ENCODE peak calls at places on chromosomes 6 and 20, in four cellular contexts. H is ascending aorta, V is SK-N-SH, Y is AG10803. X is an unnamed sample.

GRCh38 chr20:25865715-25866656 is 169.3 kb upstream of the ZNF337 start:
- DNase-seq in H (peak), V (peak), Y (peak), X (no peak)

GRCh38 chr6:167394820-167395219 is 69.9 kb downstream of the TTLL2 start:
- DNase-seq in H (no peak), V (no peak), Y (no peak), X (no peak)

GRCh38 chr6:8821921-8822512 is 386.7 kb upstream of the SLC35B3 start:
- DNase-seq in H (no peak), V (no peak), Y (no peak), X (no peak)

GRCh38 chr6:20211037-20211940 is 980 bp downstream of the MBOAT1 start:
- DNase-seq in H (no peak), V (no peak), Y (no peak), X (no peak)

GRCh38 chr6:43052225-43052841 is 1.3 kb downstream of the CUL7 start:
- DNase-seq in H (no peak), V (no peak), Y (no peak), X (no peak)

GRCh38 chr6:93549868-93550267 is 130.5 kb upstream of the EPHA7 start:
- DNase-seq in H (no peak), V (no peak), Y (no peak), X (no peak)

GRCh38 chr20:20547221-20547875 is 165.1 kb downstream of the RALGAPA2 start:
- DNase-seq in H (no peak), V (no peak), Y (peak), X (no peak)

GRCh38 chr6:146950351-146950835 is 253.8 kb upstream of the STXBP5 start:
- DNase-seq in H (no peak), V (no peak), Y (peak), X (no peak)

GRCh38 chr6:21836772-21837460 is 243.4 kb downstream of the SOX4 start:
- DNase-seq in H (no peak), V (peak), Y (no peak), X (no peak)

GRCh38 chr6:52647199-52647598 is 23.7 kb upstream of the TMEM14A start:
- DNase-seq in H (no peak), V (no peak), Y (peak), X (no peak)

GRCh38 chr6:148487461-148487860 is 144.8 kb downstream of the SASH1 start:
- DNase-seq in H (no peak), V (no peak), Y (no peak), X (no peak)

GRCh38 chr6:117733341-117733740 is 58.1 kb downstream of the NUS1 start:
- DNase-seq in H (no peak), V (no peak), Y (no peak), X (no peak)

GRCh38 chr6:156791261-156791850 is 14.2 kb downstream of the ARID1B start:
- DNase-seq in H (no peak), V (peak), Y (peak), X (peak)

GRCh38 chr20:58712823-58713731 is 20.5 kb downstream of the NPEPL1 start:
- DNase-seq in H (peak), V (peak), Y (no peak), X (no peak)

GRCh38 chr6:47207261-47207660 is 102.4 kb downstream of the TNFRSF21 start:
- DNase-seq in H (no peak), V (no peak), Y (no peak), X (no peak)

GRCh38 chr6:36623547-36624459 is 29.6 kb downstream of the SRSF3 start:
- DNase-seq in H (peak), V (peak), Y (peak), X (no peak)

GRCh38 chr6:108589244-108589730 is 28.6 kb downstream of the FOXO3 start:
- DNase-seq in H (peak), V (peak), Y (peak), X (no peak)

GRCh38 chr20:23446505-23446904 is 6.2 kb downstream of the CST11 start:
- DNase-seq in H (no peak), V (peak), Y (peak), X (no peak)

GRCh38 chr20:16714242-16714641 is 15.6 kb upstream of the SNRPB2 start:
- DNase-seq in H (no peak), V (no peak), Y (no peak), X (no peak)

GRCh38 chr6:16762265-16762546 is 946 bp upstream of the ATXN1 start:
- DNase-seq in H (no peak), V (no peak), Y (no peak), X (no peak)

GRCh38 chr6:38806271-38806670 is 91.2 kb downstream of the DNAH8 start:
- DNase-seq in H (no peak), V (no peak), Y (no peak), X (peak)

GRCh38 chr20:2596673-2597279 is 55.7 kb upstream of the NOP56 start:
- DNase-seq in H (no peak), V (no peak), Y (peak), X (no peak)

GRCh38 chr6:71551798-71552197 is 263.2 kb downstream of the OGFRL1 start:
- DNase-seq in H (no peak), V (no peak), Y (no peak), X (no peak)

GRCh38 chr6:2765896-2766766 is 938 bp downstream of the WRNIP1 start:
- DNase-seq in H (peak), V (peak), Y (peak), X (no peak)

GRCh38 chr6:18362058-18362561 is 25.0 kb upstream of the RNF144B start:
- DNase-seq in H (no peak), V (no peak), Y (peak), X (no peak)

GRCh38 chr6:33419580-33420492 is at the start of gene SYNGAP1:
- DNase-seq in H (peak), V (peak), Y (peak), X (no peak)

GRCh38 chr20:47066484-47067270 is 172.0 kb downstream of the EYA2 start:
- DNase-seq in H (no peak), V (no peak), Y (no peak), X (no peak)

GRCh38 chr6:42220754-42221153 is 3.1 kb upstream of the MRPS10 start:
- DNase-seq in H (no peak), V (no peak), Y (no peak), X (no peak)

GRCh38 chr6:43122146-43122545 is 46.0 kb downstream of the PTK7 start:
- DNase-seq in H (no peak), V (no peak), Y (no peak), X (no peak)

GRCh38 chr6:18400831-18401446 is 13.8 kb downstream of the RNF144B start:
- DNase-seq in H (no peak), V (no peak), Y (peak), X (peak)

GRCh38 chr6:36945301-36945700 is 9.2 kb upstream of the PI16 start:
- DNase-seq in H (no peak), V (no peak), Y (no peak), X (no peak)

GRCh38 chr20:59153832-59154231 is 9.8 kb upstream of the ZNF831 start:
- DNase-seq in H (no peak), V (no peak), Y (no peak), X (no peak)

GRCh38 chr6:46170357-46171289 is at the start of gene ENPP5:
- DNase-seq in H (peak), V (peak), Y (no peak), X (no peak)

GRCh38 chr6:44734886-44735630 is 347.6 kb downstream of the CDC5L start:
- DNase-seq in H (no peak), V (no peak), Y (no peak), X (no peak)

GRCh38 chr6:113970808-113971676 is at the start of gene HDAC2:
- DNase-seq in H (peak), V (peak), Y (peak), X (peak)

GRCh38 chr6:37306624-37307222 is 47.1 kb upstream of the RNF8 start:
- DNase-seq in H (no peak), V (no peak), Y (no peak), X (no peak)

GRCh38 chr6:64034840-64035656 is 399.4 kb downstream of the PHF3 start:
- DNase-seq in H (no peak), V (no peak), Y (no peak), X (no peak)

GRCh38 chr20:46312075-46312944 is 4.0 kb upstream of the CDH22 start:
- DNase-seq in H (no peak), V (peak), Y (no peak), X (no peak)

GRCh38 chr20:3731944-3732326 is 550 bp upstream of the HSPA12B start:
- DNase-seq in H (no peak), V (no peak), Y (no peak), X (no peak)
- H3K4me3 ChIP-seq in H (no peak), V (no peak), Y (no peak), X (no peak)

DNA sequence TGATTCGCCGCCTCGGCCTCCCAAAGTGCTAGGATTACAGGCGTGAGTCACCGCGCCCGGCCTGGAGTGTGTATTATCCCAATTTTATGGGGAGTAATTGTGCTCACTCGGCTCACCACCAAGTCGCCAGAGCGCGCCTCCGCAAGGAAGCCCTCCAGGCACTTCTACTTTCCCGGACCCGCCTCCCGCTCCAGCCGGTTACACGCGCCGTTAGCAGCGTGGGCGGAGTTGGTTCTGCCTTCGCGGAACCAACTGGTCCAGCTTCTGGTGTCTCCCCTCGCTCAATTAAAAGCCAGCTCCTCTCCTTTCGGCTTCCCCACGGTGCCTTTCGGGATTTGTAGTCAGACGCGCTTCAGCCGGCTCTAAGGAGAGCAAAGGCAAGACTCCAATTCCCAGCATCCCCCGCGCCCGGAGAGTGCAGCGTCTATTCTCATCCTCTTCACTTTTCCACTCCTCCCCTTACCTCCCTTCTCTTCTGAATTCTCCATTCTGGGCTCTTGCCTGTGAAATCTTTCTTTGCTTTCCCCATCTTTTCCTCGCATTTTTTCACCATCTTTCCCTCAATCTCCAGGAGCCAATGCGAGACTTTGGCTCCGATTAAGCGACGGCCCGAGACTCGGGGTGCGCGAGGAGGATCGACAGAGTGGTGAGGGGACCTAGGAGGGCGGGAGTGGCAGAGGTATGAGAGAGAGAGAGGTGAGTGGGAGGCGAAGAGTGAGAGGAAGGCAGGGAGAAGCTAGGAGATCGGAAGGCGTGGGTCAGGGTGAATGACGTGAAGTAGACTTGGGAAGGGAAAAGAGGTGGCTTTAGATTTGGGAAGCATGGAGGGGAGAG is at the start of gene GTF2H4:
- DNase-seq in H (peak), V (peak), Y (peak), X (peak)
- TF ChIP-seq CTCF in H (no peak), V (no peak), Y (no peak), X (no peak)

GRCh38 chr20:37245671-37246237 is 15.9 kb downstream of the GHRH start:
- DNase-seq in H (no peak), V (no peak), Y (no peak), X (no peak)

GRCh38 chr20:37251836-37252477 is 9.7 kb downstream of the GHRH start:
- DNase-seq in H (no peak), V (no peak), Y (no peak), X (no peak)

GRCh38 chr20:37247547-37247946 is 14.1 kb downstream of the GHRH start:
- DNase-seq in H (no peak), V (no peak), Y (no peak), X (no peak)

GRCh38 chr20:37246736-37247135 is 14.9 kb downstream of the GHRH start:
- DNase-seq in H (no peak), V (no peak), Y (no peak), X (no peak)

DNA sequence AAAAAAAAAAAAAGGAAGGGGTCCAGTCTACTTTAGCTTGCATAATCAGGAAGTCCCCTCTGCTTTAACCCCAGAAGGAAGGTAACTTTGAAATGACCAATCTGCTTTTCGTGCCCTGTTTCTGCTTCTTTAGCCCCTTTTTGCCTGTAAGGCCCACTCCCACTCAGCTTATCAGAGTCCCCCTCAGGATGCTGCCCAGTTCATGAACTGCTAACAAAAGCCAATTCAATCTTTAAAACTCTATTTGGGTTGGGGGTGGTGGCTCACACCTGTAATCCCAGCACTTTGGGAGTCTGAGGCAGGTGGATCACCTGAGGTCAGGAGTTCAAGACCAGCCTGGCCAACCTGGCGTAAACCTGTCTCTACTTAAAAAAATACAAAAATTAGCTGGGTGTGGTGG is 12.3 kb downstream of the GHRH start:
- DNase-seq in H (no peak), V (no peak), Y (no peak), X (no peak)
- H3K4me3 ChIP-seq in H (no peak), V (no peak), Y (no peak), X (no peak)

DNA sequence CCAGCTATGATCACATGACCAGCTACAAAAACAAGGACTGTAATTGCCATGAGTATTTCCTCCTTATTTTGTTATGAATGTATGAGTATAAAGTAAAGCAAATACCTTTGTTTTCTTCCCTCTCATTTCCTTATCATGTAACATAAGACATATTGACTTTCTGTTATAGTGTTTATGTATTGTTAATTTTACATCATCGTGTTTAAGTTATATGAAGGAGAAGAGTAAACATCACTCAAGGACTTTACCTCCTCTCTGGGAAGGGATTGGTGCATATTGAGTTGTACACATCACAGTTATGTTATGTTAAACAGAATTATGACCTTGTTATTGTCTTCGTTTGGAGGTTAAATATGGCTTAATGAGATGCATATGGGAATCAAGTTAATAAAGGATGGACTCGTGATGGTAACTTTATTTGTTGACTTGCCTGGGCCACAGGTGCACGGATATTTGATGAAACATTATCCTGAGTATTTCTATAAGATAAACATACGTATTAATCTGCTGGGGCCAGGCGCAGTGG is 57.3 kb upstream of the CNKSR3 start:
- DNase-seq in H (no peak), V (no peak), Y (no peak), X (no peak)
- TF ChIP-seq CTCF in H (no peak), V (no peak), Y (no peak), X (no peak)

DNA sequence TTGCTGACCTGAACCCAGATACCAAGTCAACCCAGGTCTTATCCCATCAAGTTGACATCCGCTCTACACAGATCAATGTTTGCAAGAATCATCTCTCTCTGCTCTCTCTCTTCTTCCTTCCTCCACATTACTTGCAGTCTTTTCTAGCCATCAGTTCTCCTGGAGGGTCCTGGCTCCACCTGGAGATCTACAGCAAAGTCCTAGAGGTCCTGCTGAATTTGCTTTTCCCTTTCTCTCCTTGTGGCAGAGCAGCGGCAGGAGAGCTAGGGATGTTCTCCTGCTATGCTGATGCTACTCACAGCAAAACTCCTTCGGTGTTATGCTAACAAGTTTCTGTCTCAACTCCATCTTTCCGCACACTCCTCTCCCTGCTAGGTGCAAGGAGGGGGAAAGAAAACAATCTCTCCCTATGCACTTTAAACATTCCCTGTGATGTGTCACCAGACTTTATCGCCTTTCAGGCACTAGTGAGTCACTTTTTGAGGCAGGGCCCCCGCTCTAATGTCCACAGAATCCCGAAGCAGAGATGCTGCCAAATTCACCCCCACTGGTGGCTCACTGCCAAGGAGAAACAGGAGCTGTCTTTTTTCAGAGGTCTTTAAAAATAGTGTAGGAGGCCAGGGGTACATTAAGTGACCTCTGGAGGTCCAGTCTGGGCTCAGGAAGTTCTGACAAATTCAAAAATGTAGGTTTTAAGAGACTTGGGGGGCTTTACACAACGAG is 62.6 kb downstream of the FAM50B start:
- DNase-seq in H (peak), V (peak), Y (peak), X (no peak)
- H3K4me3 ChIP-seq in H (no peak), V (peak), Y (no peak), X (no peak)

GRCh38 chr6:24902782-24903181 is 33.0 kb downstream of the RIPOR2 start:
- DNase-seq in H (no peak), V (no peak), Y (peak), X (no peak)
- TF ChIP-seq CTCF in H (no peak), V (no peak), Y (peak), X (no peak)

DNA sequence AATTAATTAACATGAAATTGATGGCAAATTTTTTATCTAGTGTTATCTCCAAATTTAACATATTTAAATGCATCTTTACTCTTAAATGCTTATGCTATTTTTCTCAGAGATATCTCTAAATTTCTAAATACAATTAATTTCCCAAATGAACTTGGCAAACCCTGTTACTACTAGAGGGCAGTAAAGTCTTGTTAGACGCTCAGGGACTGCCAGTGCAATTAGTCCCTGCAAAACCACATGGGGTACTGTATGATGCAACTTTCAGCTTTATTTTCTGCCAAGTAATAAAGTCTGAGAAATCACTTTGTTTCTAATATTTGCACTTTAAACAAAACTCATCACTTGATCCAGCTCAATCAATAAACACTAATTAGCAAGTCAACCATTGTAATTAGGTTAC is 76.0 kb upstream of the ADGRB3 start:
- DNase-seq in H (no peak), V (peak), Y (no peak), X (no peak)
- H3K4me3 ChIP-seq in H (no peak), V (no peak), Y (no peak), X (no peak)

X was measured in GM12864.